ENCODE peak calls at places on chromosomes 1 and 21, in four cellular contexts. I is K562, V is HepG2, P is H1. L is an unnamed sample.

GRCh38 chr1:43990271-43991199 is 864 bp upstream of the CCDC24 start:
- DNase-seq in P (no peak), I (peak; percentile 53), V (no peak), L (no peak)

GRCh38 chr1:1059494-1060280 is 14.4 kb downstream of the RNF223 start:
- DNase-seq in P (no peak), V (peak; percentile 66), I (peak; percentile 94), L (no peak)

GRCh38 chr1:230307213-230307612 is 118.9 kb downstream of the PGBD5 start:
- DNase-seq in I (no peak), P (no peak), V (no peak), L (no peak)

GRCh38 chr1:44217809-44218410 is 4.6 kb downstream of the DMAP1 start:
- DNase-seq in V (peak; percentile 81), I (peak; percentile 85), P (peak; percentile 49), L (peak; percentile 38)

GRCh38 chr1:78884685-78885452 is 121.7 kb downstream of the ADGRL4 start:
- DNase-seq in V (no peak), P (peak; percentile 3), I (no peak), L (no peak)

GRCh38 chr1:11570821-11571220 is 83.4 kb downstream of the FBXO2 start:
- DNase-seq in I (no peak), V (no peak), P (no peak), L (no peak)

GRCh38 chr1:44014365-44015104 is 16.7 kb downstream of the SLC6A9 start:
- DNase-seq in I (no peak), P (no peak), V (no peak), L (no peak)

GRCh38 chr1:190808035-190808434 is 330.4 kb upstream of the BRINP3 start:
- DNase-seq in I (no peak), P (no peak), V (no peak), L (no peak)

GRCh38 chr21:41622831-41623548 is 115.0 kb upstream of the TMPRSS2 start:
- DNase-seq in P (no peak), I (no peak), V (no peak), L (no peak)

GRCh38 chr1:12577020-12577419 is 41.0 kb downstream of the DHRS3 start:
- DNase-seq in I (no peak), V (no peak), P (no peak), L (no peak)

GRCh38 chr1:231691618-231692259 is 65.1 kb downstream of the DISC1 start:
- DNase-seq in V (peak; percentile 31), P (peak; percentile 38), I (peak; percentile 80), L (peak; percentile 15)

GRCh38 chr1:230501845-230502244 is 75.7 kb upstream of the PGBD5 start:
- DNase-seq in I (no peak), P (no peak), V (no peak), L (no peak)

GRCh38 chr1:170857955-170858354 is 77.4 kb upstream of the MROH9 start:
- DNase-seq in I (no peak), P (no peak), V (no peak), L (no peak)

GRCh38 chr1:179031855-179032513 is 6.3 kb downstream of the FAM20B start:
- DNase-seq in P (no peak), I (no peak), V (no peak), L (no peak)

GRCh38 chr1:111227875-111228747 is 598 bp downstream of the CHI3L2 start:
- DNase-seq in P (no peak), I (no peak), V (peak; percentile 96), L (peak; percentile 71)

GRCh38 chr1:82845371-82845770 is 1044.6 kb downstream of the ADGRL2 start:
- DNase-seq in P (no peak), V (no peak), I (no peak), L (no peak)

GRCh38 chr1:82848043-82848442 is 1047.3 kb downstream of the ADGRL2 start:
- DNase-seq in I (no peak), P (peak; percentile 3), V (no peak), L (no peak)
- TF ChIP-seq ZNF274 in I (no peak), P (no peak), V (no peak), L (no peak)

DNA sequence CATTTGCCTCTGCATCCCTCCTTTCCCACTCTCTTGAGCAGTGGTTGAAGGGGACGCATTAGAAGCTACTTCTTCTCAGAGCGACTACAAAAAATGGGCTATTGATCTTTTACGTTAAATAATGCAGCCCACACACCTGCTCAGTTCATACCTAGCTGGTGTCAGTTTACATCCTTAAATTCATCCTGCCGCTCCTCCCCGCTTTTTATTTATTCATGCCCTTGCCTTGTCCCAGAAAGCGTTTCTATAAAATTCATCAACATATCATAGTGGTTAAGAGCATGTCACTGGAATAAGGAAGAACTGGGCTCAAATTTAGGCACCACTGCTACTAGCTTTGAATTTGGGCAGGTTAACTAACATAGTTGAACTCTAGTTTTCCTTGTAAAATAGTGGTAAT is 66.0 kb upstream of the TINAGL1 start:
- DNase-seq in P (no peak), I (no peak), V (no peak), L (no peak)
- TF ChIP-seq YY1 in P (no peak), I (no peak), V (no peak), L (no peak)

DNA sequence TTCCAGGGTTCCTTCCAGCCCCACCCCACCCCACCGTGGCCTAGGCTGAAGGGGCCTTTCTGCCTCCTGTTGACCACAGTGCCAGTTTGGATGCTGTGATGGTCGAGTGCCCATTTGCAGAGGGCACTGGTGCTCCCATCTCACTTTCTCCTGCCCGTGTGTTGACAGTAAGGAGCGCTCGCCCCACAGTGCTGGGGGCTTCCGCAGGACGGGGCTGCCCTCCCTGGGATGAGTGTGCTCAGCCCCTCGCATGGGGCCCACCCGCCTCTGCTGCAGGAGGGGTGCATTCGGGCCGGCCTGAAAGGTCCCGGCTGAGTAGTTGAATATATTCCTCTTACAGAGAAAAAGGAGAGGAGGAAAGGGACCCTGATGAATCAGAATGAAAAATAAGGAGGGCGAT is 37.3 kb downstream of the NTPCR start:
- DNase-seq in I (no peak), P (no peak), V (no peak), L (no peak)
- TF ChIP-seq FOSL1 in I (no peak), P (no peak), V (no peak), L (no peak)

GRCh38 chr1:7688659-7689058 is 82.4 kb upstream of the VAMP3 start:
- DNase-seq in I (no peak), V (peak; percentile 84), P (no peak), L (no peak)

GRCh38 chr1:7690076-7690475 is 81.0 kb upstream of the VAMP3 start:
- DNase-seq in V (no peak), I (no peak), P (no peak), L (no peak)

GRCh38 chr1:7684861-7685635 is 86.0 kb upstream of the VAMP3 start:
- DNase-seq in V (no peak), I (no peak), P (no peak), L (no peak)

GRCh38 chr1:7686301-7686850 is 84.7 kb upstream of the VAMP3 start:
- DNase-seq in V (no peak), P (no peak), I (no peak), L (no peak)

DNA sequence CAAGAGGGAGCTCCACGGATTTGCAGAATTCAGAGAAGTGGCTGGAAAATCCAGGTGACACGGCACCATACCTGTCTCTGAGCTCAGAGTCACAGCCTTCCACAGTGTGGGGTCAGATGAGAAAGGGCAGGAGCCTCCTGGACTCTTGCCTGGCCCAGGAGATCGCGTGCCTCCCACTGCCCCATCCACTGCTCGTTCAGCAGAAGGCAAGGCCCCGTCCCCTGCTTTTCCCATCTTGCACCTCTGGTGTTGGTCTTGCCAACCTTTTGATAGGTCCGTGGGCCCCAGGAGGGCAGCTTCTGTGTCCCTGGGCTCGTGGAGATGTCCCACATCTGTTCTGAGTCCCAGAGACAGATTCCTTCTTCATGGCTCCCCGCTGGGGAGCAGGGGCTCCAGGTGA is 83.7 kb upstream of the VAMP3 start:
- DNase-seq in I (no peak), V (no peak), P (no peak), L (no peak)
- TF ChIP-seq ZNF274 in I (no peak), V (no peak), P (no peak), L (no peak)

DNA sequence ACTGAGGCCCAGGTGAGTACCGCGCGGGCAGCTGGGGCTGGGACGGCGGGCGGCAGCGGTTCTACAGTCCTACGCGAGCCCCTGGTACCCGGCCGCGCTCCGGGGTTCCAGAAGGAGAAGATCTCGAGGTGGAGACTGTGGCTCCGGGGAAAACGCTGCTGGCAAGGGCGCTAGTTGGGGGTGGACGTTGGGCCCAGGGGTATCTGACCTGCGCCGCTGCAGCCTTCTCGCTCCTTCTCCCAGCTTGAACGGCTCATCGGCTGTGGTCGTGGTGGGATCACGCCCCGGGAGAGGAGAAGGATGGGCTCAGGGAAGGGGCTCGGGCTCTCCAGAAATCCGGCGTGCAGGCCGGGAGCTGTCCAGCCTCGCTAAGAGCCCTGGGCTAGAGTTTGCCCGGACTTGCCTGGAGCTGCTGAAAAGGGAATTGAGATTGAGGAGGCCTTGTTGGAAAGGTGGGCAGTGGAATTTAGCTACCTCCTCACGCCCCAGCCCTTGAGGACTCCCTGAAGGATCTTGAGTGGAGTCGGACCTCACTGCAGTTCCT is 1.1 kb upstream of the POU3F1 start:
- DNase-seq in V (no peak), P (no peak), I (no peak), L (no peak)
- TF ChIP-seq YY1 in V (no peak), P (no peak), I (no peak), L (no peak)

GRCh38 chr1:71881611-71882010 is 400.7 kb downstream of the NEGR1 start:
- DNase-seq in I (no peak), P (no peak), V (no peak), L (no peak)
- TF ChIP-seq FOSL1 in I (no peak), P (no peak), V (no peak), L (no peak)